ENCODE peak calls at places on chromosomes 4 and X, in four cellular contexts. One of them, this sample, is unnamed.

GRCh38 chrX:45667666-45668065 is 467.0 kb upstream of the DIPK2B start:
- DNase-seq in PC-3: peak; percentile 47
- DNase-seq in upper lobe of left lung: no peak
- DNase-seq in GM06990: no peak
- DNase-seq in this sample: no peak

GRCh38 chr4:77465271-77465670 is 140.3 kb upstream of the CXCL13 start:
- DNase-seq in PC-3: peak; percentile 48
- DNase-seq in upper lobe of left lung: no peak
- DNase-seq in GM06990: no peak
- DNase-seq in this sample: no peak

GRCh38 chrX:150219374-150220185 is 143.5 kb upstream of the MAMLD1 start:
- DNase-seq in PC-3: no peak
- DNase-seq in upper lobe of left lung: no peak
- DNase-seq in GM06990: no peak
- DNase-seq in this sample: no peak

GRCh38 chrX:138481649-138482048 is 229.9 kb downstream of the FGF13 start:
- DNase-seq in PC-3: no peak
- DNase-seq in upper lobe of left lung: no peak
- DNase-seq in GM06990: no peak
- DNase-seq in this sample: no peak

GRCh38 chr4:108917255-108917654 is 154.4 kb upstream of the ETNPPL start:
- DNase-seq in PC-3: no peak
- DNase-seq in upper lobe of left lung: no peak
- DNase-seq in GM06990: no peak
- DNase-seq in this sample: no peak

GRCh38 chrX:25151749-25152148 is 136.0 kb upstream of the ARX start:
- DNase-seq in PC-3: no peak
- DNase-seq in upper lobe of left lung: no peak
- DNase-seq in GM06990: no peak
- DNase-seq in this sample: no peak

GRCh38 chr4:15396157-15396800 is 31.6 kb upstream of the C1QTNF7 start:
- DNase-seq in PC-3: peak; percentile 67
- DNase-seq in upper lobe of left lung: no peak
- DNase-seq in GM06990: peak; percentile 19
- DNase-seq in this sample: no peak

GRCh38 chrX:140949231-140949630 is 53.2 kb upstream of the SPANXB1 start:
- DNase-seq in PC-3: peak; percentile 16
- DNase-seq in upper lobe of left lung: no peak
- DNase-seq in GM06990: no peak
- DNase-seq in this sample: no peak

GRCh38 chr4:102759835-102760644 is 728 bp downstream of the MANBA start:
- DNase-seq in PC-3: peak; percentile 30
- DNase-seq in upper lobe of left lung: no peak
- DNase-seq in GM06990: no peak
- DNase-seq in this sample: no peak

GRCh38 chr4:151801547-151802516 is 41.0 kb upstream of the GATB start:
- DNase-seq in PC-3: peak; percentile 56
- DNase-seq in upper lobe of left lung: no peak
- DNase-seq in GM06990: no peak
- DNase-seq in this sample: no peak

GRCh38 chr4:184810720-184811119 is 15.0 kb downstream of the ACSL1 start:
- DNase-seq in PC-3: no peak
- DNase-seq in upper lobe of left lung: no peak
- DNase-seq in GM06990: no peak
- DNase-seq in this sample: no peak

GRCh38 chrX:68146054-68146453 is 287.2 kb downstream of the OPHN1 start:
- DNase-seq in PC-3: peak; percentile 47
- DNase-seq in upper lobe of left lung: no peak
- DNase-seq in GM06990: no peak
- DNase-seq in this sample: no peak

GRCh38 chr4:13912966-13913365 is 285.4 kb upstream of the BOD1L1 start:
- DNase-seq in PC-3: no peak
- DNase-seq in upper lobe of left lung: no peak
- DNase-seq in GM06990: no peak
- DNase-seq in this sample: no peak

GRCh38 chr4:108891921-108892320 is 129.1 kb upstream of the ETNPPL start:
- DNase-seq in PC-3: no peak
- DNase-seq in upper lobe of left lung: no peak
- DNase-seq in GM06990: no peak
- DNase-seq in this sample: no peak

GRCh38 chr4:8940792-8941491 is 69.3 kb upstream of the HMX1 start:
- DNase-seq in PC-3: peak; percentile 49
- DNase-seq in upper lobe of left lung: no peak
- DNase-seq in GM06990: no peak
- DNase-seq in this sample: no peak

GRCh38 chr4:43763029-43763610 is 685.5 kb downstream of the KCTD8 start:
- DNase-seq in PC-3: no peak
- DNase-seq in upper lobe of left lung: no peak
- DNase-seq in GM06990: peak; percentile 22
- DNase-seq in this sample: no peak

GRCh38 chr4:38860788-38861424 is 4.3 kb upstream of the TLR6 start:
- DNase-seq in PC-3: peak; percentile 61
- DNase-seq in upper lobe of left lung: no peak
- DNase-seq in GM06990: peak; percentile 21
- DNase-seq in this sample: no peak

GRCh38 chrX:107610667-107611066 is 17.6 kb upstream of the PRPS1 start:
- DNase-seq in PC-3: no peak
- DNase-seq in upper lobe of left lung: no peak
- DNase-seq in GM06990: no peak
- DNase-seq in this sample: no peak

GRCh38 chr4:41322613-41323012 is 65.9 kb downstream of the UCHL1 start:
- DNase-seq in PC-3: no peak
- DNase-seq in upper lobe of left lung: no peak
- DNase-seq in GM06990: peak; percentile 8
- DNase-seq in this sample: no peak

GRCh38 chr4:168972601-168973000 is 37.5 kb downstream of the CBR4 start:
- DNase-seq in PC-3: no peak
- DNase-seq in upper lobe of left lung: no peak
- DNase-seq in GM06990: no peak
- DNase-seq in this sample: no peak

GRCh38 chr4:73586040-73586439 is 34.2 kb downstream of the RASSF6 start:
- DNase-seq in PC-3: peak; percentile 37
- DNase-seq in upper lobe of left lung: no peak
- DNase-seq in GM06990: no peak
- DNase-seq in this sample: no peak

GRCh38 chrX:24325231-24325630 is 11.4 kb upstream of the SUPT20HL2 start:
- DNase-seq in PC-3: no peak
- DNase-seq in upper lobe of left lung: no peak
- DNase-seq in GM06990: no peak
- DNase-seq in this sample: no peak

GRCh38 chrX:109714340-109714958 is 18.6 kb downstream of the ACSL4 start:
- DNase-seq in PC-3: peak; percentile 84
- DNase-seq in upper lobe of left lung: no peak
- DNase-seq in GM06990: no peak
- DNase-seq in this sample: no peak

GRCh38 chrX:54810532-54810931 is 3.0 kb downstream of the MAGED2 start:
- DNase-seq in PC-3: no peak
- DNase-seq in upper lobe of left lung: no peak
- DNase-seq in GM06990: no peak
- DNase-seq in this sample: no peak

GRCh38 chr4:177047070-177047850 is 254.5 kb upstream of the VEGFC start:
- DNase-seq in PC-3: peak; percentile 78
- DNase-seq in upper lobe of left lung: no peak
- DNase-seq in GM06990: no peak
- DNase-seq in this sample: no peak

GRCh38 chr4:90357117-90357710 is 230.0 kb downstream of the CCSER1 start:
- DNase-seq in PC-3: peak; percentile 58
- DNase-seq in upper lobe of left lung: no peak
- DNase-seq in GM06990: no peak
- DNase-seq in this sample: no peak

GRCh38 chr4:26023191-26023972 is 109.4 kb downstream of the SMIM20 start:
- DNase-seq in PC-3: peak; percentile 18
- DNase-seq in upper lobe of left lung: no peak
- DNase-seq in GM06990: no peak
- DNase-seq in this sample: no peak

DNA sequence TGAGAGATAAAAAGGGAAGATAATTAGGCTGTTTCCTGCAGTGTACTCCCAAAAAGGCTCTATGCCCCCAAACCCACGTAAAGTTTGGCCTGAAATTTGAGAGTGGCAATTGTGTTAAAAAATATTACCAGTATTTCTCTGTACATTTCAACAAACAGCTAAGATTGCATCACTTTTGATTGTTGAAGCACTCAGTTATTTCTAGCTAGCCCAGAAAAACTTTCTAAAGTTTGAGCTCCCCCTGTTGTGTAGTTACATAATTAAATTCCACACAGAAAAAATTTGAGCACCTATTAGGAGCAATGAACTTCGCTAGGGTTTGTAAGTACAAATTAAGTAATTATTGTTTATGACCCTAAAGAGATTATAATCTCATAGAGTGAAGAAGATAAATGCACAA is 109.4 kb downstream of the DLG3 start:
- DNase-seq in PC-3: peak; percentile 59
- DNase-seq in upper lobe of left lung: no peak
- DNase-seq in GM06990: no peak
- DNase-seq in this sample: no peak
- TF ChIP-seq CTCF in PC-3: peak; percentile 59
- TF ChIP-seq CTCF in upper lobe of left lung: peak; percentile 23
- TF ChIP-seq CTCF in GM06990: peak; percentile 21
- TF ChIP-seq CTCF in this sample: no peak

DNA sequence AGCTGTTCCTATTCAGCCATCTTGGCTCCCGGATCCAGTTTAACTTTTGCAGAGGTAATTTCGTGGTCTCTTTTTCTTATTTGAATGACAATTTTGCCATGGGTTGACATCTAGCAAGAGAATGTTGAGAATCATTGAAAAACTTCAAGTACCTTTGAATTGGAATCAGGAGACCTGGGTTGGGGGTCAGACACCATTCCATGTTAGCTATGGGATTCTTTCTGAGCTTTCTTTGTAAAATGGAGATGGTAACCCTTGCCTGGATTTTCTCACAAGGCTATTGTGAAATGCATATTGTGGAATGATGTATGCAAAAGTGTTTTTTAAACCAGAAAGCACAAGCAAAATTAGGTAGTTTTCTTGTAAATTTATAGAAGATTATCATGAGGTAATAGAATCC is 79.1 kb upstream of the HAND2 start:
- DNase-seq in PC-3: no peak
- DNase-seq in upper lobe of left lung: no peak
- DNase-seq in GM06990: no peak
- DNase-seq in this sample: no peak
- H3K4me3 ChIP-seq in PC-3: no peak overlapping the region
- H3K4me3 ChIP-seq in upper lobe of left lung: no peak overlapping the region
- H3K4me3 ChIP-seq in GM06990: no peak overlapping the region
- H3K4me3 ChIP-seq in this sample: no peak overlapping the region

DNA sequence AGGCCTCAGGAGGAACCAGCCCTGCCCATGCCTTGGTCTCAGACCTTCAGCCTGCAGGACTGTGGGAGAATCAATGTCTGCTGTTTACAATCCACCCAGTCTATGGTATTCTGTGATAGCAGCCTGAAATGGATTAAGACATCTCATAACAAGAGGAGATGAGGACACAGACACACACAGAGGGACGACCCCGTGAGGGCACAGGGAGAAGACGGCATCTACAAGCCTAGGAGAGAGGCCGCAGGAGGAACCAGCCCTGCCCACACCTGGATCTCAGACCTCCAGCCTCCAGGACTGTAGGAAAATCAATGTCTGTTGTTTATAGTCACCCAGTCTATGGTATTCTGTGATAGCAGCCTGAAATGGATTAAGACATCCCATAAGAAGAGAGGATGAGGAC is 3.3 kb downstream of the SLC25A6 start:
- DNase-seq in PC-3: no peak
- DNase-seq in upper lobe of left lung: no peak
- DNase-seq in GM06990: no peak
- DNase-seq in this sample: no peak
- H3K36me3 ChIP-seq in PC-3: peaks cover 57% of the 10 kb centered on the region
- H3K36me3 ChIP-seq in upper lobe of left lung: peaks cover 69% of the 10 kb centered on the region
- H3K36me3 ChIP-seq in GM06990: peaks cover 56% of the 10 kb centered on the region
- H3K36me3 ChIP-seq in this sample: peaks cover 56% of the 10 kb centered on the region

GRCh38 chrX:53224860-53225797 is at the start of gene KDM5C:
- DNase-seq in PC-3: peak; percentile 90
- DNase-seq in upper lobe of left lung: peak; percentile 88
- DNase-seq in GM06990: peak; percentile 89
- DNase-seq in this sample: peak; percentile 41
- TF ChIP-seq CTCF in PC-3: no peak
- TF ChIP-seq CTCF in upper lobe of left lung: peak; percentile 29
- TF ChIP-seq CTCF in GM06990: no peak
- TF ChIP-seq CTCF in this sample: no peak

GRCh38 chr4:7538518-7538917 is 103.8 kb upstream of the PSAPL1 start:
- DNase-seq in PC-3: no peak
- DNase-seq in upper lobe of left lung: no peak
- DNase-seq in GM06990: no peak
- DNase-seq in this sample: no peak

GRCh38 chr4:7539186-7539585 is 104.5 kb upstream of the PSAPL1 start:
- DNase-seq in PC-3: no peak
- DNase-seq in upper lobe of left lung: no peak
- DNase-seq in GM06990: no peak
- DNase-seq in this sample: no peak

GRCh38 chr4:7536876-7537275 is 102.1 kb upstream of the PSAPL1 start:
- DNase-seq in PC-3: no peak
- DNase-seq in upper lobe of left lung: peak; percentile 44
- DNase-seq in GM06990: no peak
- DNase-seq in this sample: no peak

GRCh38 chr4:7539659-7540058 is 104.9 kb upstream of the PSAPL1 start:
- DNase-seq in PC-3: peak; percentile 82
- DNase-seq in upper lobe of left lung: peak; percentile 34
- DNase-seq in GM06990: peak; percentile 31
- DNase-seq in this sample: no peak

DNA sequence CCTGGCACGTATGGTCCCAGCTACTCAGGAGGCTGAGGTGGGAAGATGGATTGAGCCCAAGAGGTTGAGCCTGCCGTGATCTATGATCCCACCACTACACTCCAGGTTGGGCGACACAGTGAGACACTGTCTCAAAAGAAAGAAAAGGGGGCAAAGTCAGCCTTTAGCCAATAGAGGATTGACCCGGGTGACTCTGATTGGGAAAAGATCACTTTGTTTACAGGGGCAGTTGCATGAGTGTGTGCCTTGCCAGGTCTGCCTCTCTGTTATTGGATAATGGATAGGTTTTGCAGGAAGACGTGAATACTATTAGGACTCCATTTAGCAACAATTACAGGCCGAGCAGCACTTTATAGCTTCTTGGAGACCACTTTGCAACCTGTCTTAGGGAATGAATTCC is 103.1 kb upstream of the PSAPL1 start:
- DNase-seq in PC-3: no peak
- DNase-seq in upper lobe of left lung: no peak
- DNase-seq in GM06990: no peak
- DNase-seq in this sample: no peak
- H3K4me3 ChIP-seq in PC-3: no peak overlapping the region
- H3K4me3 ChIP-seq in upper lobe of left lung: no peak overlapping the region
- H3K4me3 ChIP-seq in GM06990: no peak overlapping the region
- H3K4me3 ChIP-seq in this sample: no peak overlapping the region

DNA sequence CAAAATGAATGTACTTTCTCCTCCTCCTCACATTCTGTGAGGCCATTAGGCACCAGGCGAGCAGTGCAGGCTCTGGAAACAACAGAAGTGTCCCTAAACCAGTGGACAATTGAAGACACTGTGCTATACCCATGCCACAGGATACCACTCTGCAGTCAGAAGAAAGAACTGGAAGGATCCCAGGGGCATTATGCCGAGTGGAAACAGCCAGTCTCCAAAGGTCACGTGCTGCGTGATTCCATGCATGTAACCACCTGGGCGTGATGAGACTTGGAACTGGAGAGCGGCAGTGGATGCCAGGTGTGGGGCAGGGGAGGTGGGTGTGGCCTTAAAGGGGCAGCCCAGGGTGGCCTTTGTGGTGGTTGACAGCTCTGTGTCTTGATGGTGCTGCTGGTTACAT is 139.4 kb downstream of the EVC2 start:
- DNase-seq in PC-3: no peak
- DNase-seq in upper lobe of left lung: no peak
- DNase-seq in GM06990: no peak
- DNase-seq in this sample: no peak
- H3K36me3 ChIP-seq in PC-3: no peaks in the 10 kb centered on the region
- H3K36me3 ChIP-seq in upper lobe of left lung: peaks cover 8% of the 10 kb centered on the region
- H3K36me3 ChIP-seq in GM06990: no peaks in the 10 kb centered on the region
- H3K36me3 ChIP-seq in this sample: peaks cover 40% of the 10 kb centered on the region

GRCh38 chrX:134764202-134764785 is 106.0 kb upstream of the PLAC1 start:
- DNase-seq in PC-3: peak; percentile 90
- DNase-seq in upper lobe of left lung: no peak
- DNase-seq in GM06990: peak; percentile 27
- DNase-seq in this sample: no peak
- TF ChIP-seq CTCF in PC-3: peak; percentile 73
- TF ChIP-seq CTCF in upper lobe of left lung: no peak
- TF ChIP-seq CTCF in GM06990: peak; percentile 40
- TF ChIP-seq CTCF in this sample: no peak

This sample was measured in thoracic aorta.